ENCODE peak calls at places on chromosomes 1 and 21, in nine cellular contexts. P is ELF-1; S is NCI-H226; J is stimulated activated CD8-positive, alpha-beta memory T cell treated with anti-CD3 and anti-CD28 coated beads, Interleukin-15, amount 100 ng/mL, for 1 hour; E is T-helper 1 cell; Y is GDM1; B is stomach; U is NCI-H2081; M is GM20000. N is an unnamed sample.

GRCh38 chr1:9302745-9303524 is 10.2 kb downstream of the SPSB1 start:
- DNase-seq in B (no peak), S (peak; percentile 90), U (no peak), M (no peak), Y (no peak), J (no peak), P (peak; percentile 53), E (no peak), N (no peak)

GRCh38 chr1:165869343-165869742 is 41.9 kb downstream of the UCK2 start:
- DNase-seq in Y (no peak), B (no peak), U (no peak), P (no peak), J (no peak), E (no peak), S (no peak), M (no peak), N (no peak)

GRCh38 chr1:84377480-84378095 is 20.7 kb upstream of the DNASE2B start:
- DNase-seq in J (no peak), P (no peak), E (no peak), S (peak; percentile 79), Y (no peak), M (no peak), U (no peak), B (no peak), N (no peak)

GRCh38 chr1:181119076-181119989 is 30.8 kb downstream of the IER5 start:
- DNase-seq in P (peak; percentile 98), Y (no peak), S (peak; percentile 84), U (no peak), M (no peak), J (no peak), B (no peak), E (no peak), N (peak; percentile 93)

GRCh38 chr1:184199036-184199796 is 147.7 kb downstream of the TSEN15 start:
- DNase-seq in M (no peak), J (no peak), P (no peak), S (no peak), Y (no peak), U (no peak), E (no peak), B (no peak), N (no peak)

GRCh38 chr1:218436997-218437396 is 91.9 kb downstream of the TGFB2 start:
- DNase-seq in J (no peak), Y (no peak), E (no peak), P (no peak), M (no peak), S (no peak), B (no peak), U (no peak), N (no peak)

GRCh38 chr1:228767636-228768344 is 32.5 kb downstream of the RHOU start:
- DNase-seq in B (no peak), E (no peak), M (no peak), J (no peak), U (no peak), Y (no peak), S (no peak), P (no peak), N (no peak)

GRCh38 chr1:206004269-206004800 is 1.1 kb upstream of the RAB7B start:
- DNase-seq in B (no peak), S (no peak), P (no peak), E (no peak), J (no peak), Y (no peak), U (no peak), M (no peak), N (no peak)

GRCh38 chr1:234957330-234958065 is 171.1 kb downstream of the TOMM20 start:
- DNase-seq in J (no peak), M (no peak), B (peak; percentile 79), Y (no peak), P (peak; percentile 92), U (no peak), S (no peak), E (no peak), N (peak; percentile 90)

GRCh38 chr21:17731554-17731953 is 87.6 kb downstream of the C21orf91 start:
- DNase-seq in M (no peak), U (no peak), S (no peak), Y (no peak), P (no peak), B (no peak), J (no peak), E (no peak), N (no peak)

GRCh38 chr1:56301791-56302190 is 277.6 kb downstream of the PLPP3 start:
- DNase-seq in U (no peak), Y (no peak), J (no peak), S (peak; percentile 96), P (no peak), E (no peak), M (no peak), B (no peak), N (no peak)

N was measured in mesendoderm.